ENCODE peak calls at places on chromosomes 13 and 19, in seven cellular contexts. T is GF-D8, H is ELR, Q is GM23248, A is progenitor cell of endocrine pancreas, L is AG08396, V is NCI-H2107. D is an unnamed sample.

GRCh38 chr13:107937841-107938240 is 277.5 kb downstream of the LIG4 start:
- DNase-seq in Q (peak; percentile 32), T (no peak), H (no peak), L (no peak), V (no peak), A (no peak), D (no peak)

GRCh38 chr19:5200844-5201243 is 139.8 kb downstream of the PTPRS start:
- DNase-seq in Q (peak; percentile 52), H (peak; percentile 36), L (no peak), A (no peak), T (no peak), V (no peak), D (no peak)

GRCh38 chr19:49361438-49362047 is 673 bp downstream of the TEAD2 start:
- DNase-seq in V (no peak), T (no peak), A (peak; percentile 68), H (peak; percentile 63), Q (peak; percentile 75), L (peak; percentile 90), D (peak; percentile 88)

GRCh38 chr19:33962161-33962560 is 165.5 kb downstream of the KCTD15 start:
- DNase-seq in Q (no peak), H (no peak), A (no peak), L (no peak), V (no peak), T (no peak), D (no peak)

GRCh38 chr19:17966497-17967257 is at the start of gene KCNN1:
- DNase-seq in A (peak; percentile 52), L (peak; percentile 74), Q (no peak), H (no peak), V (no peak), T (no peak), D (no peak)

GRCh38 chr19:51460164-51460992 is 2.1 kb upstream of the SIGLEC8 start:
- DNase-seq in A (no peak), Q (peak; percentile 29), V (no peak), H (peak; percentile 28), T (peak; percentile 31), L (no peak), D (no peak)

GRCh38 chr19:47357788-47358680 is 8.9 kb downstream of the DHX34 start:
- DNase-seq in A (no peak), Q (no peak), V (no peak), T (no peak), H (peak; percentile 16), L (no peak), D (no peak)

GRCh38 chr19:49335071-49335783 is at the start of gene CD37:
- DNase-seq in H (no peak), T (peak; percentile 10), V (no peak), L (no peak), Q (no peak), A (no peak), D (no peak)

GRCh38 chr19:42568006-42568405 is 26.7 kb downstream of the CEACAM8 start:
- DNase-seq in H (no peak), Q (no peak), T (peak; percentile 25), V (no peak), A (no peak), L (no peak), D (no peak)

GRCh38 chr13:44040754-44041100 is 161.0 kb downstream of the LACC1 start:
- DNase-seq in L (no peak), H (no peak), Q (peak; percentile 53), V (no peak), T (no peak), A (no peak), D (no peak)

GRCh38 chr13:52851153-52851962 is 2.9 kb upstream of the PCDH8 start:
- DNase-seq in A (peak; percentile 29), H (peak; percentile 3), T (no peak), V (peak; percentile 29), L (peak; percentile 48), Q (peak; percentile 59), D (peak; percentile 36)

GRCh38 chr13:66673401-66673800 is 556.7 kb downstream of the PCDH9 start:
- DNase-seq in A (no peak), L (peak; percentile 11), Q (peak; percentile 1), H (peak; percentile 58), V (no peak), T (no peak), D (no peak)

GRCh38 chr19:29074579-29074978 is 138.4 kb downstream of the UQCRFS1 start:
- DNase-seq in A (no peak), V (no peak), L (no peak), T (no peak), H (no peak), Q (no peak), D (no peak)

GRCh38 chr13:47087841-47088240 is 191.0 kb upstream of the HTR2A start:
- DNase-seq in A (no peak), L (peak; percentile 31), V (no peak), Q (peak; percentile 90), H (peak; percentile 83), T (no peak), D (peak; percentile 34)

GRCh38 chr19:11570039-11570462 is 7.4 kb downstream of the ACP5 start:
- DNase-seq in T (no peak), A (no peak), V (no peak), H (no peak), Q (no peak), L (no peak), D (no peak)

GRCh38 chr13:30111810-30112209 is 195.5 kb downstream of the KATNAL1 start:
- DNase-seq in T (no peak), L (peak; percentile 38), A (no peak), H (peak; percentile 49), Q (peak; percentile 42), V (no peak), D (peak; percentile 40)

GRCh38 chr19:1355974-1356865 is 27.5 kb upstream of the NDUFS7 start:
- DNase-seq in V (no peak), L (peak; percentile 34), H (no peak), Q (peak; percentile 60), A (no peak), T (no peak), D (no peak)

GRCh38 chr19:27997069-27997468 is 1215.9 kb downstream of the UQCRFS1 start:
- DNase-seq in A (no peak), V (no peak), Q (no peak), H (no peak), T (no peak), L (no peak), D (no peak)

GRCh38 chr13:22893149-22893548 is 287.6 kb upstream of the SGCG start:
- DNase-seq in V (no peak), A (no peak), Q (no peak), H (no peak), L (no peak), T (no peak), D (no peak)

GRCh38 chr19:55535173-55535572 is 1.8 kb downstream of the SBK2 start:
- DNase-seq in T (no peak), A (no peak), H (no peak), Q (no peak), V (no peak), L (no peak), D (no peak)

GRCh38 chr19:10333758-10334339 is 520 bp upstream of the RAVER1 start:
- DNase-seq in L (no peak), A (no peak), T (no peak), V (no peak), Q (peak; percentile 48), H (peak; percentile 38), D (no peak)

GRCh38 chr13:100244431-100244830 is 155.5 kb downstream of the PCCA start:
- DNase-seq in A (no peak), Q (peak; percentile 31), T (no peak), V (no peak), H (no peak), L (no peak), D (no peak)

GRCh38 chr13:67283602-67284001 is 53.5 kb upstream of the PCDH9 start:
- DNase-seq in V (no peak), L (no peak), H (peak; percentile 77), Q (no peak), T (no peak), A (no peak), D (no peak)

GRCh38 chr19:45117167-45117594 is 24.2 kb downstream of the PPP1R37 start:
- DNase-seq in T (peak; percentile 85), A (no peak), Q (peak; percentile 17), L (no peak), V (peak; percentile 83), H (no peak), D (no peak)

GRCh38 chr13:38872693-38873092 is 117.9 kb downstream of the STOML3 start:
- DNase-seq in Q (peak; percentile 47), A (peak; percentile 37), V (peak; percentile 10), T (no peak), L (peak; percentile 15), H (peak; percentile 50), D (peak; percentile 3)

GRCh38 chr19:49601482-49602038 is 10.6 kb downstream of the PRR12 start:
- DNase-seq in V (no peak), T (no peak), A (no peak), H (no peak), L (no peak), Q (no peak), D (no peak)

GRCh38 chr19:10219678-10220077 is 11.5 kb downstream of the S1PR2 start:
- DNase-seq in L (peak; percentile 36), A (no peak), T (no peak), Q (peak; percentile 54), H (peak; percentile 46), V (peak; percentile 50), D (no peak)

GRCh38 chr19:48085077-48085476 is 25.5 kb downstream of the PLA2G4C start:
- DNase-seq in A (no peak), Q (no peak), V (no peak), L (no peak), T (no peak), H (no peak), D (no peak)

GRCh38 chr19:55352040-55352439 is 2.5 kb downstream of the COX6B2 start:
- DNase-seq in L (no peak), H (no peak), A (no peak), T (no peak), Q (no peak), V (no peak), D (no peak)

GRCh38 chr13:101390461-101390860 is 25.8 kb downstream of the NALCN start:
- DNase-seq in A (no peak), V (no peak), L (no peak), T (no peak), Q (peak; percentile 41), H (peak; percentile 37), D (no peak)

D was measured in hepatic stellate cell.